ENCODE peak calls at places on chromosomes 4 and X, in six cellular contexts. J is A549; B is activated naive CD4-positive, alpha-beta T cell treated with anti-CD3 and anti-CD28 coated beads, Interleukin-2, amount 50 U/mL, for 16 hours; Y is COR-L47; S is nephron progenitor cell; O is stromal cell of bone marrow. W is an unnamed sample.

GRCh38 chr4:74466242-74466641 is 21.3 kb downstream of the AREG start:
- DNase-seq in S (no peak), Y (no peak), O (no peak), B (no peak), J (no peak), W (no peak)

GRCh38 chrX:15447985-15448639 is 45.0 kb downstream of the PIR start:
- DNase-seq in O (no peak), Y (no peak), S (no peak), B (no peak), J (no peak), W (no peak)

GRCh38 chrX:120380699-120381098 is 18.8 kb downstream of the ATP1B4 start:
- DNase-seq in S (no peak), O (no peak), Y (peak), J (peak), B (no peak), W (no peak)

GRCh38 chr4:108622022-108622421 is 1.6 kb downstream of the RPL34 start:
- DNase-seq in J (no peak), O (no peak), B (no peak), S (no peak), Y (no peak), W (no peak)

GRCh38 chr4:155539746-155540145 is 126.9 kb upstream of the GUCY1A1 start:
- DNase-seq in B (no peak), Y (no peak), J (no peak), O (peak), S (no peak), W (no peak)

GRCh38 chr4:145815626-145816025 is 123.0 kb downstream of the ZNF827 start:
- DNase-seq in S (no peak), O (no peak), Y (no peak), B (no peak), J (no peak), W (no peak)

GRCh38 chr4:38870098-38870850 is 2.7 kb downstream of the FAM114A1 start:
- DNase-seq in B (no peak), O (no peak), S (no peak), J (no peak), Y (no peak), W (no peak)

GRCh38 chr4:40206421-40206820 is 9.6 kb downstream of the RHOH start:
- DNase-seq in B (no peak), Y (no peak), O (no peak), S (no peak), J (no peak), W (no peak)

GRCh38 chr4:180041576-180041975 is 2201.6 kb upstream of the TENM3 start:
- DNase-seq in J (no peak), O (no peak), S (no peak), B (no peak), Y (no peak), W (no peak)

GRCh38 chr4:113445286-113445685 is 316.3 kb downstream of the CAMK2D start:
- DNase-seq in B (no peak), S (no peak), O (peak), Y (no peak), J (peak), W (no peak)

GRCh38 chr4:156972370-156972980 is 876 bp upstream of the PDGFC start:
- DNase-seq in J (no peak), O (no peak), B (no peak), S (no peak), Y (no peak), W (no peak)

GRCh38 chr4:26958925-26959653 is 98.4 kb downstream of the STIM2 start:
- DNase-seq in Y (no peak), O (no peak), J (no peak), S (no peak), B (no peak), W (no peak)

GRCh38 chrX:39616098-39616729 is 481.5 kb downstream of the BCOR start:
- DNase-seq in S (no peak), Y (no peak), J (no peak), O (no peak), B (no peak), W (no peak)

W was measured in HuH-7.5.